ENCODE peak calls at places on chromosome 20, in four cellular contexts. U, N, W and C are unnamed samples.

GRCh38 chr20:62010551-62011402 is 54.9 kb downstream of the TAF4 start:
- DNase-seq in U (peak; percentile 55), N (peak; percentile 63), W (peak; percentile 40), C (no peak)

GRCh38 chr20:1509237-1509636 is 18.0 kb upstream of the SIRPB2 start:
- DNase-seq in U (no peak), N (no peak), W (no peak), C (no peak)

GRCh38 chr20:44287272-44288097 is 23.5 kb downstream of the FITM2 start:
- DNase-seq in U (peak; percentile 66), N (no peak), W (no peak), C (no peak)

GRCh38 chr20:21511850-21512633 is 1.8 kb downstream of the NKX2-2 start:
- DNase-seq in U (no peak), N (no peak), W (no peak), C (no peak)

GRCh38 chr20:63086421-63087235 is 79.9 kb upstream of the BHLHE23 start:
- DNase-seq in U (no peak), N (no peak), W (peak; percentile 26), C (peak; percentile 64)

GRCh38 chr20:29878281-29878741 is 1379.2 kb upstream of the DEFB115 start:
- DNase-seq in U (no peak), N (no peak), W (no peak), C (peak; percentile 77)

GRCh38 chr20:9878096-9878495 is 39.2 kb upstream of the PAK5 start:
- DNase-seq in U (no peak), N (no peak), W (no peak), C (no peak)

GRCh38 chr20:64106981-64107735 is at the start of gene NPBWR2:
- DNase-seq in U (no peak), N (no peak), W (peak; percentile 26), C (peak; percentile 82)

GRCh38 chr20:11452326-11452725 is 465.4 kb upstream of the BTBD3 start:
- DNase-seq in U (no peak), N (no peak), W (no peak), C (no peak)

GRCh38 chr20:57657537-57658446 is 37.6 kb upstream of the ZBP1 start:
- DNase-seq in U (peak; percentile 46), N (no peak), W (peak; percentile 39), C (peak; percentile 85)

GRCh38 chr20:50580016-50580747 is 70.0 kb downstream of the PTPN1 start:
- DNase-seq in U (peak; percentile 65), N (peak; percentile 43), W (peak; percentile 69), C (peak; percentile 85)

GRCh38 chr20:49323622-49324238 is 45.9 kb upstream of the ZNFX1 start:
- DNase-seq in U (no peak), N (no peak), W (no peak), C (no peak)

GRCh38 chr20:25584905-25585704 is at the start of gene NINL:
- DNase-seq in U (peak; percentile 66), N (no peak), W (peak; percentile 61), C (peak; percentile 80)

GRCh38 chr20:63520594-63520938 is at the start of gene PPDPF:
- DNase-seq in U (peak; percentile 84), N (peak; percentile 80), W (peak; percentile 86), C (peak; percentile 96)

GRCh38 chr20:5845686-5846651 is 95.8 kb downstream of the SHLD1 start:
- DNase-seq in U (no peak), N (no peak), W (no peak), C (no peak)

GRCh38 chr20:5369622-5370021 is 52.9 kb upstream of the PROKR2 start:
- DNase-seq in U (no peak), N (no peak), W (no peak), C (no peak)

GRCh38 chr20:24376523-24377085 is 92.8 kb upstream of the SYNDIG1 start:
- DNase-seq in U (no peak), N (no peak), W (no peak), C (no peak)

GRCh38 chr20:21395039-21395665 is 2.2 kb downstream of the NKX2-4 start:
- DNase-seq in U (no peak), N (no peak), W (no peak), C (no peak)

GRCh38 chr20:33444797-33445560 is 1.4 kb upstream of the SNTA1 start:
- DNase-seq in U (peak; percentile 32), N (peak; percentile 9), W (no peak), C (no peak)

GRCh38 chr20:50027611-50028105 is 44.9 kb downstream of the SNAI1 start:
- DNase-seq in U (peak; percentile 30), N (no peak), W (no peak), C (no peak)

GRCh38 chr20:12827796-12828406 is 180.9 kb upstream of the SPTLC3 start:
- DNase-seq in U (no peak), N (no peak), W (no peak), C (no peak)

GRCh38 chr20:7770578-7770977 is 169.7 kb downstream of the HAO1 start:
- DNase-seq in U (no peak), N (no peak), W (no peak), C (no peak)

GRCh38 chr20:955111-955510 is 39.0 kb upstream of the ANGPT4 start:
- DNase-seq in U (no peak), N (no peak), W (no peak), C (peak; percentile 8)

GRCh38 chr20:50270034-50270395 is 79.4 kb downstream of the CEBPB start:
- DNase-seq in U (no peak), N (no peak), W (no peak), C (no peak)

GRCh38 chr20:36018208-36018988 is 50.0 kb downstream of the CNBD2 start:
- DNase-seq in U (peak; percentile 20), N (no peak), W (no peak), C (peak; percentile 16)

GRCh38 chr20:46951840-46952497 is 57.3 kb downstream of the EYA2 start:
- DNase-seq in U (no peak), N (no peak), W (no peak), C (no peak)

GRCh38 chr20:1824834-1825233 is 70.4 kb upstream of the SIRPA start:
- DNase-seq in U (no peak), N (no peak), W (no peak), C (no peak)

GRCh38 chr20:63846128-63846771 is 15.0 kb upstream of the ABHD16B start:
- DNase-seq in U (no peak), N (no peak), W (no peak), C (peak; percentile 85)

GRCh38 chr20:48421547-48421946 is 406.3 kb downstream of the PREX1 start:
- DNase-seq in U (no peak), N (no peak), W (no peak), C (no peak)

GRCh38 chr20:25471020-25471419 is 63.5 kb downstream of the GINS1 start:
- DNase-seq in U (no peak), N (no peak), W (no peak), C (peak; percentile 37)

GRCh38 chr20:38129248-38129865 is 35.7 kb downstream of the TGM2 start:
- DNase-seq in U (no peak), N (no peak), W (no peak), C (peak; percentile 25)

GRCh38 chr20:7775072-7775471 is 165.2 kb downstream of the HAO1 start:
- DNase-seq in U (no peak), N (no peak), W (no peak), C (no peak)